ENCODE peak calls at places on chromosomes 2 and 18, in five cellular contexts. P, D, F, G and O are unnamed samples.
A peak's percentile ranks its signal among the peaks of the same experiment; 100 is the strongest.

GRCh38 chr2:7994397-7994951 is 687.4 kb upstream of the ID2 start:
- DNase-seq in P (no peak), D (no peak), F (no peak), G (no peak), O (no peak)

GRCh38 chr2:128638311-128638710 is 319.6 kb upstream of the HS6ST1 start:
- DNase-seq in P (no peak), D (no peak), F (peak; percentile 38), G (no peak), O (no peak)

GRCh38 chr2:97936199-97936598 is 59.5 kb downstream of the TMEM131 start:
- DNase-seq in P (peak; percentile 78), D (no peak), F (peak; percentile 69), G (peak; percentile 33), O (peak; percentile 25)

GRCh38 chr18:62844850-62845643 is 129.7 kb downstream of the PHLPP1 start:
- DNase-seq in P (no peak), D (no peak), F (no peak), G (no peak), O (no peak)

GRCh38 chr18:37391698-37392548 is 173.7 kb downstream of the CELF4 start:
- DNase-seq in P (no peak), D (no peak), F (no peak), G (no peak), O (no peak)

GRCh38 chr2:196336715-196337617 is 165.6 kb upstream of the STK17B start:
- DNase-seq in P (peak; percentile 70), D (peak; percentile 38), F (no peak), G (peak; percentile 9), O (peak; percentile 53)

GRCh38 chr2:152847067-152847466 is 128.6 kb downstream of the ARL6IP6 start:
- DNase-seq in P (no peak), D (no peak), F (no peak), G (no peak), O (peak; percentile 15)

GRCh38 chr2:65638438-65638837 is 206.0 kb upstream of the SPRED2 start:
- DNase-seq in P (no peak), D (peak; percentile 51), F (no peak), G (no peak), O (no peak)

GRCh38 chr2:95313296-95314265 is 16.4 kb downstream of the KCNIP3 start:
- DNase-seq in P (peak; percentile 77), D (no peak), F (no peak), G (no peak), O (no peak)

GRCh38 chr2:214379227-214379626 is 31.6 kb upstream of the VWC2L start:
- DNase-seq in P (peak; percentile 75), D (no peak), F (no peak), G (no peak), O (no peak)

DNA sequence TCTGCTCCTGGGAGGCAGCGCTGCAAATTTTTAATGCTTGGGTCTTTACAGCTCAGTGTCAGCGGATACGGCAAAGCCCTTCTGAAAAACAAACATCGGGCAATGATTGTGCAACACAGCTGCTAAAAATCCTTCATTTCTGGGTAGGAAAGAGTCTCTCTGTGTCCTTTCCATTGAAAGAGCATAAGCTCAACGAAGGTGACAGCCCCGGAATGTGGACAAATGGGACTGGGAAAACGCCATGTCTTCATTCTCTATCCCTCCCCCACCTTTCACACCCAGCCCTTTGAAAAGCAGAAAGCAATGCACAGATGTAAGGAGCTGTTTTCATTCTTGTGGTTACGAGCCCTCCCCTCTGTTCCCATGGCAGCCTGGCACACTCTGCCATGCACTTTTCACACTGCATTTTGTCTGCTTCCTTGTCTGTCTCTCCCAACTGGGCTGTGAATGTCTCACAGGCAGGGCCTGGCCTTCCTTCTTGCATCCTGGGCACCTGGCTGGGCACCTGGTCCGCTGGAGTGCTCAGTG is 16.1 kb downstream of the TMEM177 start:
- DNase-seq in P (no peak), D (no peak), F (no peak), G (no peak), O (no peak)
- H2AFZ ChIP-seq in P (no peak overlapping the region), D (no peak overlapping the region), F (no peak overlapping the region), G (peak overlapping the region; percentile 79), O (peak overlapping the region; percentile 1)

GRCh38 chr18:32768646-32769206 is 4.1 kb downstream of the KLHL14 start:
- DNase-seq in P (no peak), D (no peak), F (no peak), G (no peak), O (no peak)
- H3K27me3 ChIP-seq in P (peaks cover 8% of the 10 kb centered on the region), D (peaks cover 5% of the 10 kb centered on the region), F (peaks cover 27% of the 10 kb centered on the region), G (peaks cover 15% of the 10 kb centered on the region), O (peaks cover 77% of the 10 kb centered on the region)

DNA sequence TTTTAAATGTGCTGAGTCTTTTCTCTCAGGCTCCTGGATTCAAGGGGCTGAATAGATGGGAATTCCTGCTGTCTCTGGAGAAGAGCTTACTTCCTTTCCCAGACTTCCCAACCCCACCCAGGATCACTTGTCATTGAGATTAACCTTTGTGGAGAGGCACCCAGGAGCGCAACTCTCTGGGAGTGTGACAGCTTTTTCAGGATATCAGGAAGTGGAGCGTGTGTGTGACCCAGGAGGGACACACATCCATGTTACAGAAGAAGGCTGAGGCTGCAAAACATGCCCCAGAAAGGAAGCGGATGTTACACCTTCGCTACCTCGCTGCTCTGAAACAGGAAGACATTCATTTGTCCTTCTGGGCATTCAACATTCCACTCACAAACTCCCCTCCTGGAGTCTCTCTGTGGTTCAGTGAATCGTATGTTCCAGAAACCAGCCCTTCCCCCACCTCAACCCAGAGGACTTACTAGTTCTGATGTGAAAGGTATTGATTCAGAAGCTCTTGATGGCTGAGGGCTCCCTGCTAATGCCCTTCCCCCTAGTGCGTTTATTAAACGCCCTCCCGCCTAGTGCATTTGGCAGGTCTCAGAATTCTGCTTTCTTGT is 523.9 kb downstream of the TNS1 start:
- DNase-seq in P (no peak), D (no peak), F (peak; percentile 39), G (no peak), O (no peak)
- H3K27ac ChIP-seq in P (no peak overlapping the region), D (no peak overlapping the region), F (no peak overlapping the region), G (no peak overlapping the region), O (no peak overlapping the region)

GRCh38 chr2:9666306-9666705 is 35.5 kb upstream of the YWHAQ start:
- DNase-seq in P (no peak), D (no peak), F (no peak), G (no peak), O (no peak)
- H2AFZ ChIP-seq in P (no peak overlapping the region), D (no peak overlapping the region), F (no peak overlapping the region), G (no peak overlapping the region), O (no peak overlapping the region)